ENCODE peak calls at places on chromosomes 4 and X, in seven cellular contexts. One of them, this sample, is unnamed. For H3K27me3, the result is how much of the 10 kb centered on the place peaks cover.

GRCh38 chr4:67198757-67199156 is 346.5 kb downstream of the CENPC start:
- DNase-seq in kidney epithelial cell: peak
- DNase-seq in hepatocyte: peak
- DNase-seq in tibial nerve: peak
- DNase-seq in mammary epithelial cell: peak
- DNase-seq in right lobe of liver: no peak
- DNase-seq in keratinocyte: no peak
- DNase-seq in this sample: peak

GRCh38 chrX:41538707-41539106 is 91.6 kb downstream of the NYX start:
- DNase-seq in tibial nerve: no peak
- DNase-seq in kidney epithelial cell: no peak
- DNase-seq in right lobe of liver: no peak
- DNase-seq in mammary epithelial cell: no peak
- DNase-seq in hepatocyte: no peak
- DNase-seq in keratinocyte: no peak
- DNase-seq in this sample: no peak

GRCh38 chrX:44022964-44023363 is 49.8 kb upstream of the NDP start:
- DNase-seq in kidney epithelial cell: no peak
- DNase-seq in right lobe of liver: no peak
- DNase-seq in tibial nerve: no peak
- DNase-seq in hepatocyte: no peak
- DNase-seq in mammary epithelial cell: no peak
- DNase-seq in keratinocyte: no peak
- DNase-seq in this sample: no peak

GRCh38 chr4:158146736-158147135 is 26.1 kb downstream of the GASK1B start:
- DNase-seq in keratinocyte: no peak
- DNase-seq in hepatocyte: no peak
- DNase-seq in mammary epithelial cell: no peak
- DNase-seq in kidney epithelial cell: no peak
- DNase-seq in tibial nerve: no peak
- DNase-seq in right lobe of liver: no peak
- DNase-seq in this sample: no peak

GRCh38 chrX:67619253-67619652 is 75.4 kb downstream of the AR start:
- DNase-seq in hepatocyte: peak
- DNase-seq in mammary epithelial cell: peak
- DNase-seq in keratinocyte: peak
- DNase-seq in tibial nerve: no peak
- DNase-seq in right lobe of liver: no peak
- DNase-seq in kidney epithelial cell: peak
- DNase-seq in this sample: peak

GRCh38 chrX:7987160-7987992 is 60.2 kb upstream of the PNPLA4 start:
- DNase-seq in tibial nerve: no peak
- DNase-seq in mammary epithelial cell: peak
- DNase-seq in right lobe of liver: no peak
- DNase-seq in kidney epithelial cell: no peak
- DNase-seq in keratinocyte: no peak
- DNase-seq in hepatocyte: no peak
- DNase-seq in this sample: peak

GRCh38 chrX:45172890-45173289 is 27.8 kb downstream of the DIPK2B start:
- DNase-seq in right lobe of liver: no peak
- DNase-seq in hepatocyte: peak
- DNase-seq in mammary epithelial cell: peak
- DNase-seq in keratinocyte: peak
- DNase-seq in kidney epithelial cell: peak
- DNase-seq in tibial nerve: no peak
- DNase-seq in this sample: peak

GRCh38 chr4:158949094-158949493 is 153.8 kb upstream of the RAPGEF2 start:
- DNase-seq in keratinocyte: no peak
- DNase-seq in kidney epithelial cell: no peak
- DNase-seq in mammary epithelial cell: peak
- DNase-seq in tibial nerve: no peak
- DNase-seq in right lobe of liver: no peak
- DNase-seq in hepatocyte: no peak
- DNase-seq in this sample: peak

GRCh38 chrX:129653985-129654651 is 638 bp downstream of the APLN start:
- DNase-seq in tibial nerve: no peak
- DNase-seq in kidney epithelial cell: no peak
- DNase-seq in keratinocyte: no peak
- DNase-seq in hepatocyte: peak
- DNase-seq in mammary epithelial cell: peak
- DNase-seq in right lobe of liver: peak
- DNase-seq in this sample: no peak

GRCh38 chr4:113760852-113761681 is 471 bp downstream of the CAMK2D start:
- DNase-seq in right lobe of liver: peak
- DNase-seq in keratinocyte: no peak
- DNase-seq in hepatocyte: peak
- DNase-seq in mammary epithelial cell: peak
- DNase-seq in tibial nerve: peak
- DNase-seq in kidney epithelial cell: no peak
- DNase-seq in this sample: peak

GRCh38 chrX:148609766-148610698 is 109.6 kb downstream of the AFF2 start:
- DNase-seq in mammary epithelial cell: peak
- DNase-seq in kidney epithelial cell: no peak
- DNase-seq in right lobe of liver: no peak
- DNase-seq in hepatocyte: peak
- DNase-seq in tibial nerve: no peak
- DNase-seq in keratinocyte: no peak
- DNase-seq in this sample: peak

GRCh38 chr4:51906167-51906647 is 63.3 kb downstream of the DCUN1D4 start:
- DNase-seq in kidney epithelial cell: no peak
- DNase-seq in keratinocyte: no peak
- DNase-seq in mammary epithelial cell: no peak
- DNase-seq in right lobe of liver: no peak
- DNase-seq in tibial nerve: no peak
- DNase-seq in hepatocyte: peak
- DNase-seq in this sample: no peak

GRCh38 chr4:183721207-183722081 is 62.4 kb downstream of the TRAPPC11 start:
- DNase-seq in tibial nerve: no peak
- DNase-seq in keratinocyte: no peak
- DNase-seq in right lobe of liver: peak
- DNase-seq in hepatocyte: peak
- DNase-seq in mammary epithelial cell: no peak
- DNase-seq in kidney epithelial cell: no peak
- DNase-seq in this sample: peak

GRCh38 chr4:168999836-169000235 is 10.2 kb downstream of the CBR4 start:
- DNase-seq in hepatocyte: no peak
- DNase-seq in tibial nerve: no peak
- DNase-seq in mammary epithelial cell: no peak
- DNase-seq in right lobe of liver: no peak
- DNase-seq in kidney epithelial cell: no peak
- DNase-seq in keratinocyte: no peak
- DNase-seq in this sample: peak

GRCh38 chr4:185585211-185585610 is 49.9 kb upstream of the PDLIM3 start:
- DNase-seq in keratinocyte: no peak
- DNase-seq in tibial nerve: no peak
- DNase-seq in hepatocyte: no peak
- DNase-seq in mammary epithelial cell: no peak
- DNase-seq in right lobe of liver: no peak
- DNase-seq in kidney epithelial cell: no peak
- DNase-seq in this sample: no peak

GRCh38 chr4:3833326-3833989 is 67.3 kb downstream of the ADRA2C start:
- DNase-seq in tibial nerve: no peak
- DNase-seq in right lobe of liver: no peak
- DNase-seq in keratinocyte: no peak
- DNase-seq in kidney epithelial cell: no peak
- DNase-seq in mammary epithelial cell: no peak
- DNase-seq in hepatocyte: no peak
- DNase-seq in this sample: no peak

GRCh38 chr4:78779280-78779679 is 3.1 kb downstream of the BMP2K start:
- DNase-seq in hepatocyte: no peak
- DNase-seq in right lobe of liver: no peak
- DNase-seq in mammary epithelial cell: no peak
- DNase-seq in kidney epithelial cell: no peak
- DNase-seq in keratinocyte: no peak
- DNase-seq in tibial nerve: no peak
- DNase-seq in this sample: peak

GRCh38 chrX:31832263-31832662 is 760.4 kb upstream of the FTHL17 start:
- DNase-seq in keratinocyte: no peak
- DNase-seq in mammary epithelial cell: peak
- DNase-seq in hepatocyte: no peak
- DNase-seq in right lobe of liver: no peak
- DNase-seq in kidney epithelial cell: peak
- DNase-seq in tibial nerve: no peak
- DNase-seq in this sample: peak

GRCh38 chr4:111781611-111782010 is 363.6 kb upstream of the FAM241A start:
- DNase-seq in keratinocyte: no peak
- DNase-seq in mammary epithelial cell: peak
- DNase-seq in kidney epithelial cell: no peak
- DNase-seq in hepatocyte: peak
- DNase-seq in tibial nerve: no peak
- DNase-seq in right lobe of liver: no peak
- DNase-seq in this sample: peak

GRCh38 chr4:8228319-8229250 is 29.5 kb downstream of the SH3TC1 start:
- DNase-seq in tibial nerve: peak
- DNase-seq in hepatocyte: peak
- DNase-seq in keratinocyte: peak
- DNase-seq in mammary epithelial cell: peak
- DNase-seq in right lobe of liver: peak
- DNase-seq in kidney epithelial cell: peak
- DNase-seq in this sample: peak

GRCh38 chr4:60201052-60201673 is 999.0 kb upstream of the ADGRL3 start:
- DNase-seq in hepatocyte: peak
- DNase-seq in mammary epithelial cell: peak
- DNase-seq in keratinocyte: no peak
- DNase-seq in kidney epithelial cell: peak
- DNase-seq in tibial nerve: peak
- DNase-seq in right lobe of liver: no peak
- DNase-seq in this sample: peak

GRCh38 chrX:96474357-96475125 is 210.1 kb upstream of the DIAPH2 start:
- DNase-seq in kidney epithelial cell: no peak
- DNase-seq in keratinocyte: no peak
- DNase-seq in right lobe of liver: no peak
- DNase-seq in tibial nerve: no peak
- DNase-seq in hepatocyte: no peak
- DNase-seq in mammary epithelial cell: no peak
- DNase-seq in this sample: peak

GRCh38 chr4:174086829-174087799 is 196.4 kb downstream of the FBXO8 start:
- DNase-seq in hepatocyte: no peak
- DNase-seq in mammary epithelial cell: no peak
- DNase-seq in kidney epithelial cell: no peak
- DNase-seq in tibial nerve: no peak
- DNase-seq in right lobe of liver: no peak
- DNase-seq in keratinocyte: no peak
- DNase-seq in this sample: no peak

GRCh38 chr4:26325191-26325590 is 4.4 kb downstream of the RBPJ start:
- DNase-seq in kidney epithelial cell: no peak
- DNase-seq in mammary epithelial cell: peak
- DNase-seq in keratinocyte: no peak
- DNase-seq in tibial nerve: no peak
- DNase-seq in hepatocyte: peak
- DNase-seq in right lobe of liver: no peak
- DNase-seq in this sample: peak

DNA sequence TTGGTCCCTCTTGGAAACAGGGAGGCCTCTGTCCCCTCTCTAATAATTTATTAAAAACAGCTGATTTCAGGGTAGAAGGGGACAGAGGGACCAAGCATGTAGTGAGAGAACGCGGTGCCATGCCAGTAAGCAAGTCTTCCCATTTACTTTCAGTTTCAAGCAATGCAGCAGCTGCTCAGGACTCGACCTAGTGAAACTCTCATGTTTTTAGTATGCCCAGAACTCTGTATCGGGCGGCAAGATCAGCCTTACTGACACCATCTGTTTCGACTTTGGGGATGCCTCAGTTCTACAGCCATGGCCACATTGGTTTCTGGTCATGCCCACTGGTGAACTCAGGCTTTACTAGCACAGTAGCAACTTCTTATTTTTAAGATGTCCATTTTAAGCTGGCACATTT is 40.6 kb downstream of the ZNF81 start:
- DNase-seq in tibial nerve: no peak
- DNase-seq in kidney epithelial cell: no peak
- DNase-seq in hepatocyte: no peak
- DNase-seq in mammary epithelial cell: no peak
- DNase-seq in keratinocyte: no peak
- DNase-seq in right lobe of liver: no peak
- DNase-seq in this sample: no peak
- H3K4me3 ChIP-seq in tibial nerve: no peak
- H3K4me3 ChIP-seq in kidney epithelial cell: no peak
- H3K4me3 ChIP-seq in hepatocyte: no peak
- H3K4me3 ChIP-seq in mammary epithelial cell: no peak
- H3K4me3 ChIP-seq in keratinocyte: no peak
- H3K4me3 ChIP-seq in right lobe of liver: no peak
- H3K4me3 ChIP-seq in this sample: no peak

DNA sequence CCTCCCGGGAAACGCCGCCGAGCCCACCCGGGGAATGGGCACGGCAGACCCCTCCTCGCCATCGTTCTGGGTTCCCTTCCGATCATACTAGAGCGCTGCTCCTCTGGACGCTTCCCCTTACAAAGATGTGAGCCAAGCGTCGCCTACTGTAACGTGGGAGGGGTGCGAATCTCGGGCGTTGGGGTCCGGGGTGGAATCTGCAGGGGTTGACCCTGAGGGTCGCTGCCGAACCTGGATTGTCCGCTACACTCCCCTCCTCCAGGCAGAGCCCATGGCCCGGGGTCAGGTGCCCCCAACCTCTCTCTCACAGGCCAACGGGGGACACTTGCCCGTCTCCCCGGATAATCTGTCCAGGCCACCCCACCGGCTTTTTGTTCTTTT is 13.8 kb downstream of the BCOR start:
- DNase-seq in right lobe of liver: no peak
- DNase-seq in hepatocyte: no peak
- DNase-seq in mammary epithelial cell: no peak
- DNase-seq in tibial nerve: no peak
- DNase-seq in kidney epithelial cell: no peak
- DNase-seq in keratinocyte: no peak
- DNase-seq in this sample: no peak
- H3K27me3 ChIP-seq in right lobe of liver: under half
- H3K27me3 ChIP-seq in hepatocyte: under half
- H3K27me3 ChIP-seq in mammary epithelial cell: under half
- H3K27me3 ChIP-seq in tibial nerve: under half
- H3K27me3 ChIP-seq in kidney epithelial cell: under half
- H3K27me3 ChIP-seq in keratinocyte: under half
- H3K27me3 ChIP-seq in this sample: under half

GRCh38 chr4:36884151-36884550 is 360.4 kb upstream of the NWD2 start:
- DNase-seq in tibial nerve: no peak
- DNase-seq in mammary epithelial cell: no peak
- DNase-seq in kidney epithelial cell: no peak
- DNase-seq in hepatocyte: no peak
- DNase-seq in right lobe of liver: no peak
- DNase-seq in keratinocyte: no peak
- DNase-seq in this sample: no peak
- TF ChIP-seq CTCF in tibial nerve: no peak
- TF ChIP-seq CTCF in mammary epithelial cell: no peak
- TF ChIP-seq CTCF in kidney epithelial cell: no peak
- TF ChIP-seq CTCF in hepatocyte: no peak
- TF ChIP-seq CTCF in right lobe of liver: no peak
- TF ChIP-seq CTCF in keratinocyte: no peak
- TF ChIP-seq CTCF in this sample: no peak

DNA sequence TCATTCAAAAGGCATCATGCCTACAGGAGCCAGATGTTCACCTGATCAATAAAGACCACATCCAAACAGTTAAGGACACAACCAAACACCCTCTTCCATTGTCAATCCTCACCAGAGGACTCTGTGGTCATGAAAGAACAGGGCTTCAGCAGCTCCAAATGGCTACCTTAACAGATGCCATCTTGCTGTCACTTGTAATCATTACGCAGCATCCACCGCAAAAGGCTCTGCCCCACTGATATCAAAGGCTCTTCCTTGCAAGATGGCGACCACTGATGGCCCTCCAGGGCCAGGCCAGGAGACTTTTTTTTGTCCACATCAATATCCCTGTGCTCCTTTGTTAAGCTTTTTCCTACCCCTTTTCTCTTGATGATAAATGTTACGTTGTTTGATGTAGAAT is 157.4 kb downstream of the DHRSX start:
- DNase-seq in keratinocyte: no peak
- DNase-seq in hepatocyte: no peak
- DNase-seq in kidney epithelial cell: no peak
- DNase-seq in mammary epithelial cell: no peak
- DNase-seq in tibial nerve: no peak
- DNase-seq in right lobe of liver: no peak
- DNase-seq in this sample: no peak
- H3K4me3 ChIP-seq in keratinocyte: no peak
- H3K4me3 ChIP-seq in hepatocyte: no peak
- H3K4me3 ChIP-seq in kidney epithelial cell: no peak
- H3K4me3 ChIP-seq in mammary epithelial cell: no peak
- H3K4me3 ChIP-seq in tibial nerve: no peak
- H3K4me3 ChIP-seq in right lobe of liver: no peak
- H3K4me3 ChIP-seq in this sample: no peak

This sample was measured in bronchial epithelial cell.